ENCODE peak calls at places on chromosomes 11 and 22, in nine cellular contexts. O is K562; T is IMR-90; B is CD8-positive, alpha-beta T cell; K is PC-3; A is fibroblast of lung; N is MM.1S; U is HCT116; I is psoas muscle. D is an unnamed sample. For H3K4me1, the result is how much of the 10 kb centered on the place peaks cover.

GRCh38 chr11:100908746-100909145 is 220.9 kb downstream of the PGR start:
- DNase-seq in A (no peak), K (peak), O (no peak), I (no peak), N (peak), B (no peak), U (no peak), T (peak), D (no peak)

GRCh38 chr11:2980168-2980840 is 11.8 kb downstream of the NAP1L4 start:
- DNase-seq in K (no peak), B (no peak), N (no peak), I (no peak), A (no peak), U (no peak), T (no peak), O (no peak), D (no peak)

GRCh38 chr22:43127166-43127908 is 15.9 kb downstream of the MCAT start:
- DNase-seq in U (peak), N (no peak), B (no peak), I (no peak), O (peak), K (peak), A (no peak), T (no peak), D (no peak)

GRCh38 chr11:34962034-34962433 is 45.6 kb downstream of the PDHX start:
- DNase-seq in T (no peak), I (no peak), O (no peak), U (no peak), A (no peak), N (no peak), K (no peak), B (no peak), D (no peak)

GRCh38 chr11:35126000-35126878 is 12.7 kb upstream of the CD44 start:
- DNase-seq in U (no peak), N (peak), K (no peak), T (no peak), O (no peak), A (no peak), I (no peak), B (no peak), D (no peak)

GRCh38 chr11:27385245-27385644 is 22.2 kb upstream of the CCDC34 start:
- DNase-seq in N (no peak), B (no peak), K (no peak), U (no peak), A (peak), T (peak), I (no peak), O (no peak), D (no peak)

GRCh38 chr11:548700-549603 is 11.6 kb downstream of the LMNTD2 start:
- DNase-seq in K (no peak), N (no peak), U (no peak), I (peak), O (no peak), T (no peak), B (no peak), A (no peak), D (no peak)

GRCh38 chr22:24305260-24305692 is 34.6 kb downstream of the SPECC1L start:
- DNase-seq in B (no peak), O (no peak), I (no peak), A (no peak), T (peak), U (no peak), K (peak), N (no peak), D (no peak)

GRCh38 chr11:27217948-27218410 is 145.0 kb downstream of the CCDC34 start:
- DNase-seq in O (no peak), U (no peak), B (no peak), A (no peak), T (peak), I (no peak), K (no peak), N (no peak), D (no peak)

GRCh38 chr11:106950067-106950491 is 68.2 kb downstream of the GUCY1A2 start:
- DNase-seq in N (peak), T (no peak), O (no peak), K (no peak), A (no peak), I (no peak), B (no peak), U (no peak), D (no peak)

GRCh38 chr11:115848080-115848479 is 343.9 kb upstream of the CADM1 start:
- DNase-seq in B (no peak), T (no peak), N (no peak), K (no peak), U (no peak), I (no peak), A (no peak), O (no peak), D (no peak)

GRCh38 chr22:50483977-50484853 is 2.4 kb upstream of the MIOX start:
- DNase-seq in T (no peak), B (no peak), I (no peak), U (no peak), N (no peak), O (no peak), K (no peak), A (no peak), D (no peak)

GRCh38 chr11:57614234-57614772 is 16.8 kb downstream of the SERPING1 start:
- DNase-seq in O (no peak), I (no peak), K (no peak), T (no peak), N (no peak), U (no peak), B (no peak), A (no peak), D (no peak)

GRCh38 chr22:32712644-32713355 is 88.7 kb upstream of the TIMP3 start:
- DNase-seq in A (no peak), B (no peak), U (no peak), O (no peak), N (no peak), T (no peak), I (no peak), K (no peak), D (no peak)

GRCh38 chr11:12150831-12151382 is 40.5 kb downstream of the MICAL2 start:
- DNase-seq in T (peak), B (no peak), I (no peak), O (peak), U (no peak), N (no peak), K (peak), A (peak), D (no peak)

GRCh38 chr11:73288197-73288872 is 16.2 kb downstream of the P2RY6 start:
- DNase-seq in A (no peak), K (no peak), T (no peak), N (no peak), B (no peak), U (no peak), O (no peak), I (no peak), D (no peak)

GRCh38 chr22:49930596-49931412 is 12.4 kb downstream of the CRELD2 start:
- DNase-seq in N (peak), T (peak), I (peak), A (peak), U (peak), O (peak), K (peak), B (no peak), D (peak)

GRCh38 chr11:2444301-2445106 is at the start of the genes KCNQ1 and TRPM5:
- DNase-seq in T (no peak), O (peak), U (peak), I (peak), A (no peak), N (peak), K (peak), B (peak), D (no peak)

GRCh38 chr11:120747801-120748484 is 236.4 kb downstream of the GRIK4 start:
- DNase-seq in O (no peak), N (no peak), A (no peak), B (no peak), K (no peak), T (no peak), I (no peak), U (no peak), D (no peak)

GRCh38 chr11:68118753-68119448 is 2.3 kb downstream of the CHKA start:
- DNase-seq in O (peak), K (peak), U (no peak), B (no peak), T (peak), N (no peak), I (no peak), A (peak), D (no peak)
- H3K4me3 ChIP-seq in O (peak), K (peak), U (no peak), B (no peak), T (peak), N (no peak), I (peak), A (no peak), D (no peak)

GRCh38 chr22:46244771-46245170 is 5.3 kb downstream of the CDPF1 start:
- DNase-seq in A (no peak), U (no peak), B (no peak), N (no peak), I (no peak), T (no peak), K (no peak), O (no peak), D (peak)

GRCh38 chr22:46245515-46245914 is 4.6 kb downstream of the CDPF1 start:
- DNase-seq in B (no peak), N (no peak), A (no peak), O (no peak), T (no peak), I (peak), K (no peak), U (no peak), D (no peak)

GRCh38 chr22:46250035-46250782 is at the start of gene CDPF1:
- DNase-seq in T (peak), N (peak), O (peak), K (peak), A (peak), U (peak), I (peak), B (peak), D (peak)

GRCh38 chr22:46247443-46247975 is 2.6 kb downstream of the CDPF1 start:
- DNase-seq in N (no peak), U (no peak), T (no peak), K (no peak), I (no peak), A (no peak), B (no peak), O (no peak), D (no peak)

DNA sequence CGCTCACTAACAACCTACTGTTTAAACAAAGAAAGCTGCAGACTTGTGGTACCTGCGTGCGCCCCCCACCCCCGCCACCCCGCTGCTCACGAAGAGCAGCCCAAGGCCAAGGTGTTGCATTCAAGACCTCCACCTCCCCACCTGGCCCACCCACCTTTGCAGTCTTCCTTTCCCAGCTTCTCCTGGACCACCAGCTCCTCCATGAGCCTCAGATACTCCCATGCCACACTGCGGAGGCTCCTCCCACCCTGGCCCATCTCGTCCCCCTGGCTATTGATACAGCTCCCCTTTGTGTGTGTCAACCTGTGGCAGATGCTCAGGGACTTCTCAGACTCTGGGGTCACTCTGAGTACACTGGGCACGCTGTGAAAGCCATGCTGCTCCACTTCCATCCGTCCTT is 3.9 kb downstream of the CDPF1 start:
- DNase-seq in O (no peak), A (no peak), N (no peak), B (no peak), I (no peak), T (no peak), K (no peak), U (no peak), D (no peak)
- H3K4me1 ChIP-seq in O (under half), A (under half), N (under half), B (under half), I (under half), T (under half), K (under half), U (under half), D (under half)

DNA sequence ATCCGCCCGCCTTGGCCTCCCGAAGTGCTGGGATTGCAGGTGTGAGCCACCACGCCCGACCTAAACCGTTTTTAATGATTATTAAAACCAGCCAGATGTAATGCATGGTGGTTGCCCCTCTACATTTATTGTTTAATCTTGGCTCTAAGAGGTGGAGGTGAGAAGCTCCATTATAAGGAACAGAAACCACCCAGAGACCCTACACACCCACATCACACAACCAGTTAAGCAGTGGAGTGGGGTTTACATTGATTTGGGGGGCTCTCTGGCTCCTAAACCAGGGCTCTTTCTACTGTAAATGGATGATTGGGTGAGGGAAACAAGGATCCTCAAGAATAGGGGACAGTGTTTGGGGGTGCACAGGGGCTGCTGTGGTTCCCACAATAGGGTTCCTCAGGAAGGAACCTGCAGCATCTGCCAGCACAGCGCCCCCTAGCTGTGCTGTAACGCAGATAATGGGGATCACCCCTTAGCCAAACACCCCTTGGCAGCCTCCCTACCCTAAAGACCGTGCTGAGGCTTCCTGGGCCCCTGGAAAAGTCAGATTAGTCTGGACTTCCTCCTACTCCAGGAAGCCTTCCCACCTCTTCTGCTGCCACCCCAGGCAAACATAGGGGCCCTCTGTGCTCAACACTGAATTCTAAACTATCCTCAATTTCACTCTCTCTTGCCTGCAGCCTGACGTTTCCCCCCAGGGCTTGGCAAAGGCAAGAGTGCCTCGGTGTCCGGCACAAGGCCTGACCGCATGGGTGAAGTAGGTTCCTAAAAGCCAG is 2.4 kb downstream of the MPST start:
- DNase-seq in T (peak), I (peak), K (peak), B (peak), U (peak), O (peak), A (peak), N (peak), D (no peak)
- H3K4me3 ChIP-seq in T (no peak), I (no peak), K (no peak), B (no peak), U (no peak), O (no peak), A (no peak), N (no peak), D (no peak)

DNA sequence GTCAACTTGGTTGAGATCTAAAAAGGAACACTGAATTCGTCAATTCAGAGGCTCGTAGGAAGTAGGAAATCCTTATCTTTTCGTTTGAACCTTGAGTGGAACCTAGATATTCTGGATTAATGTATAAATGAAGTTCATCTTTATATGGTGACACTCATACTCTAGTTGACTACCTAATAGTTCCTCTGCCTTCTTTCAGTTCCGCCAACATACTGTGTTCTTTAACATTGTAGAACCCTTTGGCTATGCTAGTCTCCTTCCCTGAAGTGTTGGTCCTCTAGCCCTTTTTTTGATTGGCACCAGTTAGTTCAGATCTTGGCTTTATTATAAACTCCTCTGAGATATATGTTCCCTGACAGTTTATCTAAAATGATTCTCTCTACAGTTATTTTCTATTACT is 1.5 kb downstream of the ATM start:
- DNase-seq in I (no peak), A (no peak), U (no peak), O (no peak), B (no peak), T (no peak), N (no peak), K (no peak), D (no peak)
- H3K4me1 ChIP-seq in I (under half), A (under half), U (under half), O (under half), B (under half), T (under half), N (under half), K (under half), D (under half)

GRCh38 chr11:65556470-65557279 is 1.5 kb downstream of the LTBP3 start:
- DNase-seq in T (no peak), K (peak), B (no peak), A (no peak), N (no peak), U (no peak), O (no peak), I (no peak), D (no peak)

GRCh38 chr11:65558002-65558784 is at the start of gene LTBP3:
- DNase-seq in B (no peak), U (no peak), A (peak), K (peak), T (peak), O (peak), I (peak), N (peak), D (peak)

GRCh38 chr11:65555693-65556231 is 2.4 kb downstream of the LTBP3 start:
- DNase-seq in O (peak), K (peak), B (no peak), T (peak), I (peak), A (peak), U (peak), N (no peak), D (no peak)

GRCh38 chr11:65558785-65559509 is 788 bp upstream of the LTBP3 start:
- DNase-seq in A (peak), U (no peak), K (no peak), N (no peak), B (no peak), I (peak), T (peak), O (no peak), D (peak)

DNA sequence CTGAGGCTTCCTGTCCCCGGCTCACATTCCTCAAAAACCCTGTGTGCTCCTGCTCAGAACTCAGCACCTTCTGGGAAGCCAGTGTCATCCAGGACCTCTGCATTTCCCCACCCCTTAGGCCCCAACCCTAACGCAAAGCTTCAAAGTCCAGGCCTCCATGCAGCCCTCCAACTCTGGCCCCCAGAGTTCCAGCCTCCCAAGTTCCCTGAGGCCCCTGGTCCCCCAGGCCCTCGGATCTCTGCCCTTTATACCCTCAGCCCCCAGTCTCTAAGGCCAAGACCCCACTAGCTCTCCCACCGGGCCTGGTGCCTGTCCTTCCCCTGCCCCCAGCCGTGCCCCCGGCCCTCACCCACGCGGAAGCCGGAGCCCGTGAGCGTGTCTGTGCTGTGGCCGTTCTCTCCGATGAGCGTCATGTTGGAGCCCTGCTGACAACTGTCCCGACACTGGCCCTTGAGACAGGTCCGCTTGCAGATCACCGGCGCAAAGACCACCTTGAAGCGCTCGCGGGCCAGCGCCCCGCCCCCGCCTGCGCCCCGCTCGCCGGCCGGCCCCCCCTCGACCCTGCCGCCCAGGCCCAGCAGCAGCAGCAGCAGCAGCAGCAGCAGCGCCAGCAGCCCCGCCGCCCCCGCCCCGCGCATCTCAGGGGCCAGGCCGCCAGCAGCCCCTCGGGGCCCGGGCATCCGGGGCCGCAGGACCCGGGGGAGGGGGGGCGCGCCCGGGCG is 718 bp downstream of the LTBP3 start:
- DNase-seq in K (no peak), O (no peak), A (peak), U (no peak), B (no peak), I (no peak), N (no peak), T (no peak), D (peak)
- H3K4me3 ChIP-seq in K (peak), O (peak), A (peak), U (peak), B (peak), I (peak), N (no peak), T (peak), D (peak)

GRCh38 chr22:37484115-37485005 is 1.8 kb downstream of the MFNG start:
- DNase-seq in A (no peak), K (no peak), T (no peak), I (peak), O (no peak), B (peak), N (peak), U (no peak), D (no peak)
- H3K4me1 ChIP-seq in A (under half), K (under half), T (under half), I (under half), O (under half), B (half or more), N (under half), U (under half), D (under half)